ENCODE peak calls at places on chromosomes 2 and 18, in nine cellular contexts. One of them, this sample, is unnamed. For H3K36me3, the result is how much of the 10 kb centered on the place peaks cover.

GRCh38 chr2:104938226-104938941 is 84.5 kb downstream of the POU3F3 start:
- DNase-seq in pancreas: no peak
- DNase-seq in fibroblast of lung: no peak
- DNase-seq in right lobe of liver: no peak
- DNase-seq in brain microvascular endothelial cell: no peak
- DNase-seq in heart right ventricle: no peak
- DNase-seq in tibial artery: no peak
- DNase-seq in astrocyte: no peak
- DNase-seq in sigmoid colon: no peak
- DNase-seq in this sample: no peak

GRCh38 chr2:47070920-47071824 is 83.9 kb downstream of the STPG4 start:
- DNase-seq in pancreas: peak
- DNase-seq in tibial artery: peak
- DNase-seq in sigmoid colon: peak
- DNase-seq in fibroblast of lung: peak
- DNase-seq in astrocyte: peak
- DNase-seq in heart right ventricle: peak
- DNase-seq in brain microvascular endothelial cell: peak
- DNase-seq in right lobe of liver: peak
- DNase-seq in this sample: peak

GRCh38 chr2:170377469-170378207 is 199.7 kb downstream of the MYO3B start:
- DNase-seq in fibroblast of lung: no peak
- DNase-seq in heart right ventricle: no peak
- DNase-seq in sigmoid colon: no peak
- DNase-seq in right lobe of liver: no peak
- DNase-seq in pancreas: no peak
- DNase-seq in tibial artery: no peak
- DNase-seq in brain microvascular endothelial cell: no peak
- DNase-seq in astrocyte: no peak
- DNase-seq in this sample: no peak

GRCh38 chr2:101882948-101883347 is 108.8 kb upstream of the IL1R2 start:
- DNase-seq in astrocyte: no peak
- DNase-seq in tibial artery: no peak
- DNase-seq in pancreas: no peak
- DNase-seq in heart right ventricle: no peak
- DNase-seq in sigmoid colon: no peak
- DNase-seq in fibroblast of lung: no peak
- DNase-seq in brain microvascular endothelial cell: no peak
- DNase-seq in right lobe of liver: no peak
- DNase-seq in this sample: no peak

GRCh38 chr2:230685165-230685560 is 27.5 kb upstream of the CAB39 start:
- DNase-seq in pancreas: no peak
- DNase-seq in brain microvascular endothelial cell: no peak
- DNase-seq in sigmoid colon: no peak
- DNase-seq in astrocyte: no peak
- DNase-seq in heart right ventricle: no peak
- DNase-seq in tibial artery: no peak
- DNase-seq in right lobe of liver: no peak
- DNase-seq in fibroblast of lung: no peak
- DNase-seq in this sample: no peak

GRCh38 chr2:48944961-48945360 is 189.4 kb upstream of the LHCGR start:
- DNase-seq in fibroblast of lung: peak
- DNase-seq in right lobe of liver: no peak
- DNase-seq in pancreas: no peak
- DNase-seq in sigmoid colon: no peak
- DNase-seq in tibial artery: no peak
- DNase-seq in brain microvascular endothelial cell: peak
- DNase-seq in heart right ventricle: no peak
- DNase-seq in astrocyte: peak
- DNase-seq in this sample: no peak

GRCh38 chr18:74281011-74281638 is 10.6 kb downstream of the CYB5A start:
- DNase-seq in pancreas: no peak
- DNase-seq in right lobe of liver: no peak
- DNase-seq in fibroblast of lung: no peak
- DNase-seq in astrocyte: no peak
- DNase-seq in heart right ventricle: no peak
- DNase-seq in sigmoid colon: no peak
- DNase-seq in tibial artery: no peak
- DNase-seq in brain microvascular endothelial cell: no peak
- DNase-seq in this sample: no peak

GRCh38 chr2:84906108-84906899 is 848 bp downstream of the TMSB10 start:
- DNase-seq in brain microvascular endothelial cell: no peak
- DNase-seq in sigmoid colon: peak
- DNase-seq in tibial artery: peak
- DNase-seq in fibroblast of lung: no peak
- DNase-seq in pancreas: peak
- DNase-seq in heart right ventricle: peak
- DNase-seq in astrocyte: no peak
- DNase-seq in right lobe of liver: peak
- DNase-seq in this sample: peak

GRCh38 chr2:205885492-205886099 is 200.4 kb downstream of the INO80D start:
- DNase-seq in sigmoid colon: peak
- DNase-seq in brain microvascular endothelial cell: peak
- DNase-seq in pancreas: peak
- DNase-seq in tibial artery: peak
- DNase-seq in right lobe of liver: peak
- DNase-seq in heart right ventricle: peak
- DNase-seq in astrocyte: peak
- DNase-seq in fibroblast of lung: peak
- DNase-seq in this sample: peak

GRCh38 chr18:63980896-63981454 is 11.1 kb downstream of the SERPINB8 start:
- DNase-seq in astrocyte: no peak
- DNase-seq in pancreas: no peak
- DNase-seq in fibroblast of lung: no peak
- DNase-seq in brain microvascular endothelial cell: no peak
- DNase-seq in heart right ventricle: no peak
- DNase-seq in right lobe of liver: no peak
- DNase-seq in sigmoid colon: no peak
- DNase-seq in tibial artery: no peak
- DNase-seq in this sample: no peak

GRCh38 chr2:79935771-79936657 is 368.5 kb downstream of the LRRTM1 start:
- DNase-seq in brain microvascular endothelial cell: peak
- DNase-seq in pancreas: peak
- DNase-seq in heart right ventricle: no peak
- DNase-seq in sigmoid colon: no peak
- DNase-seq in right lobe of liver: peak
- DNase-seq in tibial artery: no peak
- DNase-seq in astrocyte: peak
- DNase-seq in fibroblast of lung: peak
- DNase-seq in this sample: no peak

GRCh38 chr2:64196986-64197385 is 52.8 kb upstream of the PELI1 start:
- DNase-seq in heart right ventricle: no peak
- DNase-seq in brain microvascular endothelial cell: no peak
- DNase-seq in right lobe of liver: no peak
- DNase-seq in astrocyte: no peak
- DNase-seq in sigmoid colon: no peak
- DNase-seq in tibial artery: no peak
- DNase-seq in pancreas: no peak
- DNase-seq in fibroblast of lung: no peak
- DNase-seq in this sample: no peak

GRCh38 chr18:50562686-50563085 is 2.8 kb downstream of the MAPK4 start:
- DNase-seq in astrocyte: no peak
- DNase-seq in pancreas: no peak
- DNase-seq in tibial artery: no peak
- DNase-seq in fibroblast of lung: no peak
- DNase-seq in brain microvascular endothelial cell: no peak
- DNase-seq in right lobe of liver: no peak
- DNase-seq in heart right ventricle: no peak
- DNase-seq in sigmoid colon: no peak
- DNase-seq in this sample: no peak

GRCh38 chr18:54149078-54149697 is 75.3 kb downstream of the MBD2 start:
- DNase-seq in brain microvascular endothelial cell: peak
- DNase-seq in right lobe of liver: no peak
- DNase-seq in tibial artery: no peak
- DNase-seq in pancreas: no peak
- DNase-seq in heart right ventricle: no peak
- DNase-seq in sigmoid colon: no peak
- DNase-seq in astrocyte: peak
- DNase-seq in fibroblast of lung: peak
- DNase-seq in this sample: no peak

GRCh38 chr18:54148678-54149077 is 75.8 kb downstream of the MBD2 start:
- DNase-seq in brain microvascular endothelial cell: no peak
- DNase-seq in sigmoid colon: no peak
- DNase-seq in tibial artery: no peak
- DNase-seq in fibroblast of lung: no peak
- DNase-seq in astrocyte: no peak
- DNase-seq in pancreas: no peak
- DNase-seq in right lobe of liver: no peak
- DNase-seq in heart right ventricle: no peak
- DNase-seq in this sample: no peak

GRCh38 chr18:54150226-54150625 is 74.2 kb downstream of the MBD2 start:
- DNase-seq in tibial artery: no peak
- DNase-seq in heart right ventricle: no peak
- DNase-seq in brain microvascular endothelial cell: no peak
- DNase-seq in pancreas: no peak
- DNase-seq in sigmoid colon: no peak
- DNase-seq in right lobe of liver: no peak
- DNase-seq in astrocyte: no peak
- DNase-seq in fibroblast of lung: no peak
- DNase-seq in this sample: no peak

GRCh38 chr18:54154231-54154630 is 70.2 kb downstream of the MBD2 start:
- DNase-seq in right lobe of liver: no peak
- DNase-seq in tibial artery: no peak
- DNase-seq in fibroblast of lung: no peak
- DNase-seq in sigmoid colon: no peak
- DNase-seq in astrocyte: no peak
- DNase-seq in brain microvascular endothelial cell: no peak
- DNase-seq in pancreas: no peak
- DNase-seq in heart right ventricle: no peak
- DNase-seq in this sample: no peak

DNA sequence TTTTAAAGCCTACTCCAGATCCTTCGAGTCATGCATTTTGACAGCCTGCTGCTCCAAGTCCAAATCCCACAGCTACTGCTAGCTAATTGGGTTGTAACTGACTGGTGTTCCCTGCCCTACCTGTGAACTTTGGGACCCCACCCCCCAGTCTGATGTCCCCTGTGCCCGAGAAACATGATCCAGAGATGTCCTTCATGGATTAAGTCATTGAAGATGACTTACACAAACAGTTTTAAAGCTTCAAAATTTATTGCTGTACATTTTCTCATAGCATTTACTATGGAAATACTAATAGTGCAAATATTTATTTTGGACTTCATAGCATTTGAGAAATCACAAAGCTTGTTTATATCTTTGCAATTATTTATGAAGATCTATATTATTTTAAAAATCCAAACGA is 73.1 kb downstream of the MBD2 start:
- DNase-seq in fibroblast of lung: no peak
- DNase-seq in right lobe of liver: no peak
- DNase-seq in tibial artery: no peak
- DNase-seq in sigmoid colon: no peak
- DNase-seq in heart right ventricle: no peak
- DNase-seq in brain microvascular endothelial cell: no peak
- DNase-seq in astrocyte: no peak
- DNase-seq in pancreas: no peak
- DNase-seq in this sample: no peak
- H3K36me3 ChIP-seq in fibroblast of lung: under half
- H3K36me3 ChIP-seq in right lobe of liver: under half
- H3K36me3 ChIP-seq in tibial artery: under half
- H3K36me3 ChIP-seq in sigmoid colon: under half
- H3K36me3 ChIP-seq in heart right ventricle: under half
- H3K36me3 ChIP-seq in brain microvascular endothelial cell: under half
- H3K36me3 ChIP-seq in astrocyte: under half
- H3K36me3 ChIP-seq in pancreas: under half
- H3K36me3 ChIP-seq in this sample: under half

GRCh38 chr18:77002496-77002895 is 130.1 kb downstream of the MBP start:
- DNase-seq in brain microvascular endothelial cell: no peak
- DNase-seq in heart right ventricle: no peak
- DNase-seq in pancreas: no peak
- DNase-seq in right lobe of liver: no peak
- DNase-seq in astrocyte: no peak
- DNase-seq in fibroblast of lung: no peak
- DNase-seq in sigmoid colon: no peak
- DNase-seq in tibial artery: no peak
- DNase-seq in this sample: no peak
- H3K27ac ChIP-seq in brain microvascular endothelial cell: no peak
- H3K27ac ChIP-seq in heart right ventricle: no peak
- H3K27ac ChIP-seq in pancreas: no peak
- H3K27ac ChIP-seq in right lobe of liver: no peak
- H3K27ac ChIP-seq in astrocyte: no peak
- H3K27ac ChIP-seq in fibroblast of lung: no peak
- H3K27ac ChIP-seq in sigmoid colon: no peak
- H3K27ac ChIP-seq in tibial artery: no peak
- H3K27ac ChIP-seq in this sample: no peak

GRCh38 chr2:19251554-19251953 is 106.9 kb downstream of the OSR1 start:
- DNase-seq in sigmoid colon: no peak
- DNase-seq in fibroblast of lung: no peak
- DNase-seq in tibial artery: no peak
- DNase-seq in pancreas: no peak
- DNase-seq in right lobe of liver: no peak
- DNase-seq in brain microvascular endothelial cell: no peak
- DNase-seq in heart right ventricle: no peak
- DNase-seq in astrocyte: peak
- DNase-seq in this sample: no peak

GRCh38 chr2:19250906-19251305 is 107.5 kb downstream of the OSR1 start:
- DNase-seq in fibroblast of lung: peak
- DNase-seq in astrocyte: peak
- DNase-seq in brain microvascular endothelial cell: no peak
- DNase-seq in pancreas: no peak
- DNase-seq in right lobe of liver: no peak
- DNase-seq in heart right ventricle: no peak
- DNase-seq in sigmoid colon: no peak
- DNase-seq in tibial artery: no peak
- DNase-seq in this sample: no peak

GRCh38 chr2:19244460-19245363 is 113.7 kb downstream of the OSR1 start:
- DNase-seq in pancreas: no peak
- DNase-seq in heart right ventricle: no peak
- DNase-seq in fibroblast of lung: no peak
- DNase-seq in sigmoid colon: no peak
- DNase-seq in tibial artery: no peak
- DNase-seq in brain microvascular endothelial cell: no peak
- DNase-seq in right lobe of liver: no peak
- DNase-seq in astrocyte: no peak
- DNase-seq in this sample: no peak

DNA sequence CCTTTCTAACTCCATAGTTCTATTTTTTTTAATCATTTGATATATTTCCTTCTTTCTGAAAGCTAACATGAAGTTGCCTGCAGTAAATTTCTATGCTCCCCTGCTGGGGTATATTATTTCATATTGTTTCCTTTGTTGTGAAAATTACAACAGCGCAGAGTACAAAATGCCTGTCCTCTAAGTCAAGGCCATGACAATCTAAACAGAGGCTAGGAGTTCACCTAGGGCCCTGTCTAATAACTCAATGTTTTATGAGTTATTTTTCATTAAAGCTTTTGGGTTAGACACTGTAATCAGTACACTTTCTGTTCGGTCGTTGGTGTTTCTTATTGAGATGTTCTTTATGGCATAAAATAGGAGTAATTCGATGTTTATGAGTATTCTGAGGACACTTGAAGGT is 111.2 kb downstream of the OSR1 start:
- DNase-seq in right lobe of liver: no peak
- DNase-seq in brain microvascular endothelial cell: no peak
- DNase-seq in astrocyte: no peak
- DNase-seq in fibroblast of lung: no peak
- DNase-seq in pancreas: no peak
- DNase-seq in heart right ventricle: no peak
- DNase-seq in tibial artery: no peak
- DNase-seq in sigmoid colon: no peak
- DNase-seq in this sample: no peak
- H3K4me3 ChIP-seq in right lobe of liver: no peak
- H3K4me3 ChIP-seq in brain microvascular endothelial cell: no peak
- H3K4me3 ChIP-seq in astrocyte: no peak
- H3K4me3 ChIP-seq in fibroblast of lung: no peak
- H3K4me3 ChIP-seq in pancreas: no peak
- H3K4me3 ChIP-seq in heart right ventricle: no peak
- H3K4me3 ChIP-seq in tibial artery: no peak
- H3K4me3 ChIP-seq in sigmoid colon: no peak
- H3K4me3 ChIP-seq in this sample: no peak

GRCh38 chr2:29130295-29130694 is 15.1 kb downstream of the CLIP4 start:
- DNase-seq in heart right ventricle: no peak
- DNase-seq in pancreas: peak
- DNase-seq in astrocyte: peak
- DNase-seq in fibroblast of lung: peak
- DNase-seq in right lobe of liver: no peak
- DNase-seq in brain microvascular endothelial cell: peak
- DNase-seq in sigmoid colon: no peak
- DNase-seq in tibial artery: no peak
- DNase-seq in this sample: no peak
- H3K36me3 ChIP-seq in heart right ventricle: under half
- H3K36me3 ChIP-seq in pancreas: under half
- H3K36me3 ChIP-seq in astrocyte: under half
- H3K36me3 ChIP-seq in fibroblast of lung: under half
- H3K36me3 ChIP-seq in right lobe of liver: under half
- H3K36me3 ChIP-seq in brain microvascular endothelial cell: under half
- H3K36me3 ChIP-seq in sigmoid colon: under half
- H3K36me3 ChIP-seq in tibial artery: under half
- H3K36me3 ChIP-seq in this sample: under half

This sample was measured in CD8-positive, alpha-beta memory T cell.